ENCODE peak calls at places on chromosomes 6 and 20, in five cellular contexts. D, C, U, F and V are unnamed samples.
A peak's percentile ranks its signal among the peaks of the same experiment; 100 is the strongest.

GRCh38 chr6:43878823-43879495 is 108.9 kb downstream of the VEGFA start:
- DNase-seq in U (no peak), D (no peak), C (peak; percentile 5), F (no peak), V (no peak)

GRCh38 chr20:60271597-60271996 is 313.4 kb downstream of the CDH26 start:
- DNase-seq in F (no peak), U (no peak), D (no peak), C (no peak), V (no peak)

GRCh38 chr6:35581633-35582032 is 68.9 kb upstream of the TULP1 start:
- DNase-seq in C (no peak), F (no peak), U (no peak), D (no peak), V (no peak)

GRCh38 chr20:8196096-8196495 is 64.0 kb downstream of the PLCB1 start:
- DNase-seq in F (no peak), U (no peak), C (no peak), D (no peak), V (no peak)

GRCh38 chr6:113009682-113010081 is 662.6 kb downstream of the RFPL4B start:
- DNase-seq in U (no peak), C (no peak), F (no peak), D (no peak), V (no peak)

GRCh38 chr6:165930668-165931067 is 237.0 kb downstream of the TBXT start:
- DNase-seq in D (no peak), C (no peak), F (no peak), U (no peak), V (no peak)

GRCh38 chr20:9110365-9110764 is 41.5 kb downstream of the PLCB4 start:
- DNase-seq in D (no peak), U (no peak), C (no peak), F (no peak), V (no peak)

GRCh38 chr6:132202569-132202968 is 198.7 kb downstream of the MOXD1 start:
- DNase-seq in U (peak; percentile 67), F (no peak), C (no peak), D (no peak), V (peak; percentile 77)

GRCh38 chr20:18428490-18429173 is 38.2 kb downstream of the DZANK1 start:
- DNase-seq in D (no peak), F (no peak), U (no peak), C (no peak), V (peak; percentile 3)

GRCh38 chr20:54407446-54407845 is 67.9 kb upstream of the DOK5 start:
- DNase-seq in C (no peak), U (no peak), F (no peak), D (no peak), V (no peak)

GRCh38 chr6:35475573-35475972 is 7.4 kb downstream of the RPL10A start:
- DNase-seq in D (no peak), U (no peak), F (no peak), C (peak; percentile 50), V (no peak)

GRCh38 chr6:106913676-106914280 is 60.8 kb downstream of the CD24 start:
- DNase-seq in C (no peak), D (peak; percentile 18), U (no peak), F (no peak), V (no peak)

GRCh38 chr6:5968817-5969726 is 37.7 kb downstream of the NRN1 start:
- DNase-seq in C (peak; percentile 69), D (peak; percentile 51), F (no peak), U (no peak), V (no peak)

GRCh38 chr20:32858873-32859372 is at the start of gene EFCAB8:
- DNase-seq in D (no peak), U (no peak), F (no peak), C (no peak), V (no peak)

GRCh38 chr20:62122659-62123449 is 579 bp downstream of the LSM14B start:
- DNase-seq in F (no peak), C (peak; percentile 77), U (no peak), D (peak; percentile 84), V (no peak)

GRCh38 chr6:90468080-90468479 is 118.8 kb downstream of the MAP3K7 start:
- DNase-seq in C (no peak), F (no peak), U (no peak), D (no peak), V (no peak)

GRCh38 chr20:20480689-20481088 is 112.8 kb downstream of the INSM1 start:
- DNase-seq in F (no peak), U (peak; percentile 67), D (no peak), C (no peak), V (peak; percentile 39)

GRCh38 chr6:73121421-73121993 is 103.8 kb downstream of the KHDC1L start:
- DNase-seq in C (no peak), U (peak; percentile 29), D (no peak), F (no peak), V (no peak)